ENCODE peak calls at places on chromosomes 4 and X, in nine cellular contexts. V, C, W, S, J, Y, D, X and H are unnamed samples.

GRCh38 chr4:100198061-100198460 is 7.8 kb upstream of the DDIT4L start:
- DNase-seq in X (no peak), J (no peak), W (no peak), V (no peak), D (no peak), S (no peak), Y (no peak), C (no peak), H (no peak)

GRCh38 chr4:15656038-15656470 is 897 bp upstream of the FBXL5 start:
- DNase-seq in J (peak; percentile 28), Y (no peak), W (no peak), X (no peak), S (no peak), C (no peak), V (no peak), D (peak; percentile 58), H (no peak)

GRCh38 chr4:5808081-5808741 is 84.7 kb downstream of the CRMP1 start:
- DNase-seq in D (no peak), S (no peak), Y (no peak), J (no peak), V (peak; percentile 67), W (no peak), C (peak; percentile 50), X (no peak), H (no peak)

GRCh38 chr4:113471141-113471860 is 290.2 kb downstream of the CAMK2D start:
- DNase-seq in X (no peak), J (no peak), D (no peak), W (no peak), V (no peak), S (no peak), Y (no peak), C (no peak), H (no peak)

GRCh38 chr4:75037253-75037652 is 104.3 kb downstream of the PARM1 start:
- DNase-seq in X (no peak), V (no peak), C (no peak), W (no peak), Y (no peak), D (no peak), J (no peak), S (no peak), H (no peak)

GRCh38 chr4:177051473-177052060 is 258.1 kb upstream of the NEIL3 start:
- DNase-seq in V (no peak), J (no peak), Y (no peak), X (peak; percentile 1), D (peak; percentile 66), S (no peak), C (peak; percentile 10), W (peak; percentile 62), H (no peak)

GRCh38 chr4:80183196-80184052 is 13.9 kb upstream of the PRDM8 start:
- DNase-seq in X (no peak), J (peak; percentile 17), W (peak; percentile 71), S (peak; percentile 39), V (no peak), Y (peak; percentile 67), D (peak; percentile 68), C (peak; percentile 79), H (no peak)

GRCh38 chrX:26922278-26922677 is 540.9 kb downstream of the PPP4R3C start:
- DNase-seq in W (no peak), S (no peak), J (no peak), Y (no peak), V (no peak), D (no peak), C (no peak), X (no peak), H (no peak)

GRCh38 chrX:102659790-102660757 is 8.8 kb downstream of the GPRASP1 start:
- DNase-seq in C (peak; percentile 74), W (peak; percentile 87), X (peak; percentile 78), V (peak; percentile 95), D (peak; percentile 80), Y (peak; percentile 92), S (peak; percentile 81), J (peak; percentile 86), H (peak; percentile 93)

GRCh38 chr4:79964715-79965345 is 108.2 kb downstream of the ANTXR2 start:
- DNase-seq in J (no peak), W (no peak), S (no peak), X (no peak), Y (no peak), D (no peak), C (no peak), V (peak; percentile 55), H (peak; percentile 68)

DNA sequence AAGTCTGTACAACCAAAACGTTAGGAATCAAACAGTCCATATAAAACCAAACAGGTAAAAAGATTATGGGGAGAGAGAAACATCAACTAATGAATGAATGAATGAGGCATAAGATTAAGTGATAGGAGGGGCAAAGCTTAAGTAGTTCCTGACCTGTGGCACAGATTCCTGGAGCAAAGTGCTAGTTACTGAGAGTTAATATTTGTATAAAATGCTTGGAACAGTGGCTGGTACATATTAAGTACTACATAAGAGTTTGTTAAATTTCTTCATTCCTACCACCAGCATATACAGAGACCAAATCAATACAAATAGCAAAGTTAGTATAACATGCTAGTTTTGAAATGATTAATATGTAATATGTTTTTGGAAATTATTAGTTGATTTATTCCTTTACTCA is 363.7 kb downstream of the ADAM29 start:
- DNase-seq in J (no peak), W (no peak), D (no peak), S (no peak), C (no peak), X (no peak), Y (no peak), V (no peak), H (no peak)
- H3K9me3 ChIP-seq in J (no peaks in the 10 kb centered on the region), W (no peaks in the 10 kb centered on the region), D (no peaks in the 10 kb centered on the region), S (no peaks in the 10 kb centered on the region), C (no peaks in the 10 kb centered on the region), X (no peaks in the 10 kb centered on the region), Y (no peaks in the 10 kb centered on the region), V (no peaks in the 10 kb centered on the region), H (no peaks in the 10 kb centered on the region)

GRCh38 chrX:81728622-81729021 is 526.7 kb downstream of the SH3BGRL start:
- DNase-seq in W (no peak), S (no peak), X (no peak), C (no peak), J (no peak), D (no peak), V (no peak), Y (no peak), H (no peak)
- H3K9me3 ChIP-seq in W (no peaks in the 10 kb centered on the region), S (no peaks in the 10 kb centered on the region), X (no peaks in the 10 kb centered on the region), C (peaks cover 3% of the 10 kb centered on the region), J (peaks cover 14% of the 10 kb centered on the region), D (no peaks in the 10 kb centered on the region), V (peaks cover 59% of the 10 kb centered on the region), Y (peaks cover 14% of the 10 kb centered on the region), H (peaks cover 9% of the 10 kb centered on the region)

GRCh38 chr4:139317635-139318034 is 15.4 kb upstream of the NDUFC1 start:
- DNase-seq in X (no peak), W (no peak), Y (no peak), C (no peak), J (no peak), V (no peak), S (no peak), D (no peak), H (no peak)
- H3K9me3 ChIP-seq in X (no peaks in the 10 kb centered on the region), W (no peaks in the 10 kb centered on the region), Y (peaks cover 2% of the 10 kb centered on the region), C (peaks cover 7% of the 10 kb centered on the region), J (no peaks in the 10 kb centered on the region), V (no peaks in the 10 kb centered on the region), S (no peaks in the 10 kb centered on the region), D (no peaks in the 10 kb centered on the region), H (no peaks in the 10 kb centered on the region)

DNA sequence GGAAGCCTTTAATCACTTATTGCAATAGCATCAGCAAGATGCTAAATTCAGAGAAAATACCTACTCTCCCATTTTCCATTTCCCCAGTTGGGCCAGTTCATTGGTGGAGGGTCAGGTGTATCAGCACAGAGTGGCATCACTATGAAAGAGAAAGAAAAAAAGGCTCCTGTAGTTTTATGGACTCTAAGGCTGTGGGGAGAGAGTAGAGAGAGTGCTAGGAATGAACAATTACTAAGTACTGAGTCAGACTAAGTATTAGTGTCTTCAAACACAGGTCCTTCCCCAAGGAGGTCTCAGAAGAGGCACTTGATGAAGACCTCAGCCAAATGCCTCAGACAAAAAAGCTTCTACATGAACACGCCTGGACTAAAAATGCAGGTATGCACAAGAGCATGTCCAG is 1061.9 kb downstream of the FSTL5 start:
- DNase-seq in S (no peak), J (no peak), V (no peak), X (no peak), C (no peak), Y (no peak), D (no peak), W (no peak), H (no peak)
- H3K9me3 ChIP-seq in S (no peaks in the 10 kb centered on the region), J (no peaks in the 10 kb centered on the region), V (no peaks in the 10 kb centered on the region), X (no peaks in the 10 kb centered on the region), C (no peaks in the 10 kb centered on the region), Y (no peaks in the 10 kb centered on the region), D (no peaks in the 10 kb centered on the region), W (no peaks in the 10 kb centered on the region), H (no peaks in the 10 kb centered on the region)

GRCh38 chrX:1025413-1025812 is 187.0 kb downstream of the CRLF2 start:
- DNase-seq in Y (no peak), C (no peak), J (no peak), D (no peak), W (no peak), S (no peak), V (peak; percentile 33), X (no peak), H (no peak)

GRCh38 chrX:1026263-1027015 is 186.0 kb downstream of the CRLF2 start:
- DNase-seq in C (no peak), X (peak; percentile 36), J (no peak), V (no peak), D (no peak), S (no peak), Y (no peak), W (no peak), H (no peak)

GRCh38 chrX:1029494-1029893 is 183.0 kb downstream of the CRLF2 start:
- DNase-seq in V (no peak), X (no peak), C (no peak), S (no peak), D (no peak), Y (no peak), J (no peak), W (no peak), H (no peak)

GRCh38 chrX:1027133-1027532 is 185.3 kb downstream of the CRLF2 start:
- DNase-seq in W (no peak), S (no peak), C (no peak), J (no peak), V (peak; percentile 35), X (no peak), D (no peak), Y (no peak), H (no peak)

GRCh38 chrX:1027680-1028079 is 184.8 kb downstream of the CRLF2 start:
- DNase-seq in W (no peak), Y (no peak), S (no peak), V (no peak), J (no peak), X (no peak), C (no peak), D (no peak), H (no peak)
- H3K9me3 ChIP-seq in W (no peaks in the 10 kb centered on the region), Y (no peaks in the 10 kb centered on the region), S (no peaks in the 10 kb centered on the region), V (no peaks in the 10 kb centered on the region), J (no peaks in the 10 kb centered on the region), X (no peaks in the 10 kb centered on the region), C (no peaks in the 10 kb centered on the region), D (peaks cover 2% of the 10 kb centered on the region), H (no peaks in the 10 kb centered on the region)

GRCh38 chr4:14566518-14566917 is 435.8 kb upstream of the CPEB2 start:
- DNase-seq in V (no peak), J (no peak), C (no peak), D (no peak), S (no peak), W (no peak), X (no peak), Y (no peak), H (no peak)
- H3K9me3 ChIP-seq in V (no peaks in the 10 kb centered on the region), J (no peaks in the 10 kb centered on the region), C (no peaks in the 10 kb centered on the region), D (no peaks in the 10 kb centered on the region), S (no peaks in the 10 kb centered on the region), W (no peaks in the 10 kb centered on the region), X (no peaks in the 10 kb centered on the region), Y (no peaks in the 10 kb centered on the region), H (no peaks in the 10 kb centered on the region)

GRCh38 chr4:112058433-112058832 is 86.8 kb upstream of the FAM241A start:
- DNase-seq in S (no peak), Y (no peak), V (no peak), C (no peak), D (no peak), W (no peak), J (no peak), X (no peak), H (no peak)
- H3K9me3 ChIP-seq in S (no peaks in the 10 kb centered on the region), Y (no peaks in the 10 kb centered on the region), V (no peaks in the 10 kb centered on the region), C (no peaks in the 10 kb centered on the region), D (no peaks in the 10 kb centered on the region), W (no peaks in the 10 kb centered on the region), J (no peaks in the 10 kb centered on the region), X (no peaks in the 10 kb centered on the region), H (no peaks in the 10 kb centered on the region)